ENCODE peak calls at places on chromosomes 1 and 21, in nine cellular contexts. H, D, E, T, O, K, J, S and V are unnamed samples.

GRCh38 chr21:21268061-21268471 is 269.9 kb downstream of the NCAM2 start:
- DNase-seq in T (no peak), H (no peak), K (no peak), S (no peak), J (no peak), O (no peak), E (no peak), D (no peak), V (no peak)

GRCh38 chr1:244782056-244782455 is 53.4 kb upstream of the COX20 start:
- DNase-seq in E (no peak), T (no peak), K (no peak), J (no peak), H (no peak), S (no peak), O (no peak), D (no peak), V (no peak)

GRCh38 chr1:201309420-201309819 is 26.1 kb downstream of the PKP1 start:
- DNase-seq in D (peak), S (no peak), T (no peak), H (no peak), O (no peak), J (peak), K (peak), E (peak), V (no peak)

GRCh38 chr1:19450811-19451564 is 34.4 kb downstream of the CAPZB start:
- DNase-seq in H (no peak), D (peak), S (no peak), J (no peak), O (no peak), K (no peak), E (peak), T (no peak), V (no peak)

GRCh38 chr1:5938068-5938740 is 54.0 kb downstream of the NPHP4 start:
- DNase-seq in S (no peak), O (no peak), E (peak), T (no peak), D (no peak), H (no peak), K (peak), J (no peak), V (no peak)

GRCh38 chr1:10632691-10633090 is 157.9 kb downstream of the PEX14 start:
- DNase-seq in D (no peak), E (no peak), S (no peak), K (no peak), O (no peak), J (no peak), T (no peak), H (no peak), V (no peak)

GRCh38 chr1:38062361-38063288 is 16.0 kb upstream of the POU3F1 start:
- DNase-seq in D (no peak), T (no peak), H (no peak), S (no peak), K (no peak), J (no peak), O (no peak), E (no peak), V (no peak)

GRCh38 chr1:29542476-29543015 is 306.2 kb downstream of the PTPRU start:
- DNase-seq in J (no peak), H (no peak), K (peak), E (no peak), S (no peak), O (no peak), T (no peak), D (no peak), V (no peak)

GRCh38 chr1:200233393-200233792 is 176.4 kb downstream of the ZNF281 start:
- DNase-seq in J (no peak), O (no peak), E (peak), S (no peak), T (no peak), K (no peak), D (no peak), H (no peak), V (no peak)

GRCh38 chr1:116262995-116263385 is 110.1 kb upstream of the ATP1A1 start:
- DNase-seq in O (no peak), H (no peak), K (no peak), J (no peak), D (no peak), E (no peak), S (no peak), T (no peak), V (no peak)

GRCh38 chr1:164780863-164781262 is 221.9 kb downstream of the PBX1 start:
- DNase-seq in E (peak), H (no peak), K (no peak), J (no peak), D (peak), O (no peak), S (no peak), T (no peak), V (no peak)

GRCh38 chr1:208231929-208232360 is 12.2 kb downstream of the PLXNA2 start:
- DNase-seq in S (no peak), H (no peak), T (no peak), E (peak), D (no peak), K (no peak), O (no peak), J (no peak), V (no peak)

GRCh38 chr1:31644560-31645273 is at the start of gene PEF1:
- DNase-seq in D (peak), K (peak), T (peak), S (peak), O (peak), J (peak), E (peak), H (peak), V (peak)

GRCh38 chr21:23471877-23472276 is 2135.4 kb downstream of the MRPL39 start:
- DNase-seq in O (no peak), K (no peak), S (no peak), J (no peak), E (no peak), D (no peak), H (no peak), T (no peak), V (no peak)

GRCh38 chr1:244083544-244083943 is 32.5 kb downstream of the ZBTB18 start:
- DNase-seq in H (no peak), K (no peak), O (no peak), E (no peak), D (no peak), S (no peak), J (peak), T (no peak), V (no peak)

GRCh38 chr1:100539836-100540536 is 2.0 kb downstream of the GPR88 start:
- DNase-seq in K (no peak), O (peak), S (no peak), H (no peak), J (peak), E (peak), T (no peak), D (peak), V (no peak)

GRCh38 chr1:230424440-230425251 is 1.5 kb downstream of the PGBD5 start:
- DNase-seq in E (no peak), S (no peak), T (no peak), K (no peak), H (no peak), D (no peak), O (no peak), J (peak), V (no peak)

GRCh38 chr1:49163041-49163440 is 386.4 kb upstream of the BEND5 start:
- DNase-seq in O (no peak), T (no peak), E (no peak), S (no peak), J (no peak), H (no peak), K (no peak), D (peak), V (no peak)

GRCh38 chr1:37056201-37056764 is 22.0 kb upstream of the GRIK3 start:
- DNase-seq in D (no peak), S (no peak), O (no peak), H (no peak), J (no peak), K (no peak), T (no peak), E (no peak), V (no peak)

GRCh38 chr1:37051386-37051785 is 17.1 kb upstream of the GRIK3 start:
- DNase-seq in K (no peak), S (no peak), H (no peak), T (no peak), O (no peak), D (no peak), J (no peak), E (no peak), V (no peak)

GRCh38 chr1:37047487-37047886 is 13.2 kb upstream of the GRIK3 start:
- DNase-seq in E (no peak), D (no peak), S (no peak), O (no peak), H (no peak), T (no peak), J (no peak), K (no peak), V (no peak)

GRCh38 chr1:37055631-37056030 is 21.3 kb upstream of the GRIK3 start:
- DNase-seq in O (no peak), T (no peak), H (no peak), D (no peak), J (no peak), S (no peak), E (no peak), K (no peak), V (no peak)

GRCh38 chr1:37052120-37052519 is 17.8 kb upstream of the GRIK3 start:
- DNase-seq in O (no peak), H (no peak), K (no peak), D (no peak), S (no peak), J (no peak), T (no peak), E (no peak), V (no peak)
- TF ChIP-seq CTCF in O (no peak), H (no peak), K (no peak), D (no peak), S (no peak), J (no peak), T (no peak), E (no peak), V (no peak)

GRCh38 chr21:46324390-46325072 is 575 bp downstream of the PCNT start:
- DNase-seq in D (peak), J (peak), K (peak), H (peak), T (peak), O (peak), S (peak), E (peak), V (peak)

GRCh38 chr21:46323227-46323709 is 402 bp downstream of the C21orf58 start:
- DNase-seq in E (peak), K (no peak), J (no peak), T (no peak), D (no peak), S (no peak), H (no peak), O (no peak), V (no peak)

GRCh38 chr21:46326110-46326703 is 2.3 kb downstream of the PCNT start:
- DNase-seq in E (no peak), D (no peak), O (no peak), T (no peak), S (no peak), K (no peak), H (no peak), J (no peak), V (no peak)

GRCh38 chr21:46323710-46324389 is at the start of the genes C21orf58 and PCNT:
- DNase-seq in K (peak), D (peak), T (peak), E (peak), J (peak), S (peak), O (peak), H (peak), V (peak)

DNA sequence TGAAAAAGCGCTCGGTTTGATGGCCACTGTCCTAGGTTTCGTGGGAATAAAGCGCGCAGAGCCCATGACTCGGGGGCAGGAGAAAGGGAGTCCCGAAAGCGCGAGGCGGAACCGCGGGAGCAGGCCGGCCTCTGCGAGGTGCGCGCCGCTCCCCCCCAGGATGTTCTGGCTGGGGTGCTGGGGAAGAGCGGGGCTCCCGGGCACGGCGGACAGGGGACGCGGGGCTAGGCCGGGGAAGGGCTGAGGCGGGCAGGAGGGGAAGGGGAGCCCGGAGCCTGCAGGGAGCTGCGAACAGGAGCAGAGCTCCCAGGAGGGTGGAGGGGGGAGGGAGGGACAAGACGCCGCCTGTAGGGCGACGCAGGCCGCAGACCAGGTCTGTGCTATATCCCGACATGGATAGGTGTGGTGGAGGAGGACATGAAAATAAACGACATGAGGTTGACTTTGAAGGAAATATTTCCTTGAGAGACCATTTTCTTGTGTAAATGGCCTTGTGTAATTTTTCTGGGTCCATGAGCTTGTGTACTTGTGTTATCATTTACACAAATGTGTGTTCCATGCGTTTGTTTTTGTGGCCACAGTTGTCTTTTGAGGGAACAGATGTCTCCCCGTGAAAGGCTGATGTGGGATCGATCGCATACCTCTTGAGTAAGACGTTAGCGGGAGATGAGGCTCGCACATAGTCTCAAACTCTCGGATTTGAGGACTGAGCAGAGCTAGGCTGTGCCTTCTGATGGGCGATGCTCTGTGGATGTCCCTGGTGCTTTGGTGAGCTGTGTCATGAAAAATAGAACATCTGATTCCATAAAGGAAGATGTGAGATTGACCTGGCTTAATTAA is 1.3 kb downstream of the PCNT start:
- DNase-seq in E (peak), H (peak), S (peak), D (peak), T (peak), K (peak), J (peak), O (peak), V (no peak)
- TF ChIP-seq CTCF in E (peak), H (peak), S (no peak), D (no peak), T (no peak), K (no peak), J (no peak), O (no peak), V (peak)

GRCh38 chr21:44510109-44510507 is 29.9 kb downstream of the KRTAP10-1 start:
- DNase-seq in D (no peak), O (no peak), H (no peak), E (no peak), J (no peak), S (no peak), T (no peak), K (no peak), V (no peak)

GRCh38 chr21:44510508-44511218 is 29.3 kb downstream of the KRTAP10-1 start:
- DNase-seq in D (peak), T (peak), O (peak), S (peak), E (peak), H (peak), J (peak), K (no peak), V (no peak)

GRCh38 chr21:44508711-44509445 is 31.1 kb downstream of the KRTAP10-1 start:
- DNase-seq in O (no peak), T (no peak), K (no peak), J (no peak), D (no peak), H (no peak), E (no peak), S (no peak), V (no peak)

GRCh38 chr21:44508426-44508710 is 31.6 kb downstream of the KRTAP10-1 start:
- DNase-seq in K (no peak), T (no peak), J (no peak), E (no peak), H (no peak), D (no peak), O (no peak), S (no peak), V (no peak)

DNA sequence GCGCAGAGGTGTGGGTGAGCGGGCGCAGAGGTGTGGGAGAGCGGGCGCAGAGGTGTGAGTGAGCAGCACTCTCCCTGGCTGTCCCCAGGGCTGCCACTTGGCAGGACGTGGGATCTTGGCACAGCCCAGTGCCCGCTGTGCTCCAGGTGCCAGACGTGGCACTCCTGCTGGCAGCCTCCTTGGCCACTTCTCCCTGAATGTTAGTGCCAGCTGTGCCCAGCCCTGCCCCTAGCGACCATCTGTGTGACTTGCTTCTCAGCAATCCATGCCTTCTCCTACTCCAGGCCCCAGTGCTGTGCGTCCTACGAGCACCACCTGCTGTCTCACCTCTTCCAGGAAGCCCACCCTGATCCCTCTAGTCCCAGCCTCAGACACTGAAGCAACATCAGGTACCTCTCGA is 30.5 kb downstream of the KRTAP10-1 start:
- DNase-seq in H (no peak), E (no peak), J (peak), O (no peak), K (no peak), T (no peak), D (peak), S (no peak), V (no peak)
- TF ChIP-seq CTCF in H (peak), E (no peak), J (peak), O (no peak), K (no peak), T (no peak), D (peak), S (no peak), V (no peak)

GRCh38 chr1:63557365-63557987 is 34.2 kb downstream of the EFCAB7 start:
- DNase-seq in S (no peak), D (peak), H (no peak), O (no peak), T (no peak), K (no peak), E (peak), J (peak), V (no peak)
- TF ChIP-seq CTCF in S (peak), D (peak), H (peak), O (peak), T (no peak), K (no peak), E (peak), J (peak), V (peak)

GRCh38 chr1:150619576-150620509 is 9.6 kb downstream of the ENSA start:
- DNase-seq in E (peak), H (no peak), S (no peak), J (no peak), D (peak), K (no peak), T (no peak), O (no peak), V (peak)
- TF ChIP-seq CTCF in E (peak), H (peak), S (no peak), J (no peak), D (peak), K (no peak), T (no peak), O (no peak), V (peak)

GRCh38 chr1:12278998-12279397 is 49.2 kb downstream of the VPS13D start:
- DNase-seq in E (no peak), K (no peak), S (no peak), J (no peak), T (no peak), H (no peak), D (no peak), O (no peak), V (no peak)

GRCh38 chr1:12276225-12276624 is 46.4 kb downstream of the VPS13D start:
- DNase-seq in E (peak), D (peak), H (no peak), S (no peak), K (no peak), O (no peak), T (no peak), J (peak), V (no peak)

GRCh38 chr1:12272770-12273169 is 42.9 kb downstream of the VPS13D start:
- DNase-seq in J (no peak), S (no peak), K (no peak), O (no peak), D (no peak), T (no peak), E (no peak), H (no peak), V (no peak)

GRCh38 chr1:12271033-12271432 is 41.2 kb downstream of the VPS13D start:
- DNase-seq in E (no peak), D (no peak), O (no peak), K (no peak), J (no peak), T (no peak), S (no peak), H (no peak), V (no peak)

DNA sequence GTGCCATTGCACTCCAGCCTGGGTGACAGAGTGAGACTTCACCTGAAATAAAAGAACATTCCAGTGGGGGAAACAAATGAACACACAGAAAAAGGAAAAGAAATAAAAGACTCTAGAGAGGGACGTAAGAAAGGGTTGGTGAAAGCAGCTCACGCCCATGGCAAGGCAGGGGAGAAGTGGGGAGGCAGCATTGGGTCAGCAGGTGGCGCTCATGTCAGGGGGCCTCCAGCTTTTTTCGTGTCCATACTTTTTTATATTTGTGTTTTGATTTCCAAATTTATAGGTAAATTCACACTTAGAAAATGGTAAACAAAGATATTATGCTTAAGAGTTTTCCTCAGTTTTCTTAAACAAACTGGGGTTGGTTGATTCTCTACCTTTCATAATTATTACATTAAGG is 45.5 kb downstream of the VPS13D start:
- DNase-seq in H (no peak), K (no peak), T (peak), D (no peak), O (peak), S (no peak), J (peak), E (peak), V (no peak)
- TF ChIP-seq CTCF in H (peak), K (no peak), T (peak), D (peak), O (peak), S (peak), J (peak), E (peak), V (peak)

GRCh38 chr1:47887060-47887851 is 109.9 kb downstream of the TRABD2B start:
- DNase-seq in K (no peak), J (no peak), S (no peak), H (no peak), D (no peak), E (no peak), O (no peak), T (no peak), V (no peak)

GRCh38 chr1:47887959-47888629 is 109.1 kb downstream of the TRABD2B start:
- DNase-seq in D (no peak), T (no peak), S (no peak), E (no peak), K (no peak), H (no peak), O (no peak), J (no peak), V (no peak)

GRCh38 chr1:47893412-47893811 is 103.8 kb downstream of the TRABD2B start:
- DNase-seq in K (no peak), E (no peak), S (no peak), J (no peak), H (no peak), T (no peak), O (no peak), D (no peak), V (no peak)

GRCh38 chr1:47894718-47895393 is 102.3 kb downstream of the TRABD2B start:
- DNase-seq in S (no peak), O (no peak), J (no peak), E (peak), D (peak), H (no peak), T (no peak), K (no peak), V (no peak)

GRCh38 chr1:47890779-47891178 is 106.4 kb downstream of the TRABD2B start:
- DNase-seq in O (no peak), K (no peak), H (no peak), J (no peak), T (no peak), S (no peak), E (no peak), D (no peak), V (no peak)
- TF ChIP-seq CTCF in O (no peak), K (no peak), H (no peak), J (no peak), T (no peak), S (no peak), E (no peak), D (no peak), V (no peak)